ENCODE peak calls at places on chromosomes 6 and 20, in nine cellular contexts. V is astrocyte, U is A673, L is fibroblast of the aortic adventitia, P is WTC11, K is AG09319, I is GM13976, Y is fibroblast of mammary gland, F is pancreas. A is an unnamed sample.

GRCh38 chr6:55913213-55914195 is 38.1 kb upstream of the BMP5 start:
- DNase-seq in V (peak; percentile 23), K (no peak), U (no peak), P (no peak), L (peak; percentile 63), Y (peak; percentile 61), I (peak; percentile 11), F (no peak), A (no peak)

GRCh38 chr20:13765868-13766416 is 18.8 kb downstream of the ESF1 start:
- DNase-seq in I (no peak), P (no peak), V (no peak), Y (no peak), U (no peak), L (no peak), F (no peak), K (no peak), A (no peak)

GRCh38 chr6:134196568-134197301 is 121.2 kb downstream of the SGK1 start:
- DNase-seq in K (no peak), I (peak; percentile 45), V (peak; percentile 67), L (no peak), U (no peak), P (no peak), Y (no peak), F (no peak), A (no peak)

GRCh38 chr6:68008445-68008844 is 626.6 kb upstream of the ADGRB3 start:
- DNase-seq in V (peak; percentile 36), U (no peak), F (no peak), P (no peak), I (peak; percentile 64), K (no peak), Y (peak; percentile 15), L (peak; percentile 27), A (no peak)

GRCh38 chr20:40452758-40453157 is 236.3 kb downstream of the MAFB start:
- DNase-seq in L (no peak), V (no peak), Y (no peak), U (no peak), I (no peak), F (no peak), P (no peak), K (no peak), A (no peak)

GRCh38 chr20:45359069-45359405 is 3.9 kb upstream of the SYS1 start:
- DNase-seq in V (peak; percentile 79), P (no peak), L (no peak), Y (peak; percentile 81), U (no peak), K (no peak), F (no peak), I (no peak), A (no peak)

GRCh38 chr6:465531-466348 is 74.2 kb downstream of the IRF4 start:
- DNase-seq in Y (no peak), U (no peak), L (no peak), P (no peak), F (no peak), V (no peak), K (no peak), I (no peak), A (no peak)

GRCh38 chr6:108119212-108120141 is 44.9 kb upstream of the OSTM1 start:
- DNase-seq in V (no peak), K (no peak), F (peak; percentile 24), I (no peak), P (peak; percentile 69), U (no peak), Y (no peak), L (no peak), A (no peak)

GRCh38 chr6:135267085-135267484 is 86.0 kb downstream of the MYB start:
- DNase-seq in V (no peak), F (no peak), K (no peak), I (no peak), L (no peak), Y (no peak), U (no peak), P (no peak), A (no peak)

GRCh38 chr6:1312444-1313363 is 806 bp downstream of the FOXQ1 start:
- DNase-seq in P (peak; percentile 60), L (no peak), Y (no peak), I (peak; percentile 42), U (peak; percentile 29), F (peak; percentile 53), K (no peak), V (no peak), A (no peak)

GRCh38 chr6:34709386-34709785 is 12.8 kb upstream of the ILRUN start:
- DNase-seq in Y (peak; percentile 83), V (peak; percentile 64), U (no peak), P (no peak), I (no peak), L (peak; percentile 90), K (peak; percentile 60), F (peak; percentile 96), A (peak; percentile 57)

GRCh38 chr6:6494677-6495076 is 93.8 kb upstream of the LY86 start:
- DNase-seq in L (no peak), U (peak; percentile 83), F (no peak), P (peak; percentile 85), I (peak; percentile 71), V (no peak), K (no peak), Y (peak; percentile 5), A (peak; percentile 4)

GRCh38 chr20:32966881-32967781 is 37.1 kb downstream of the SUN5 start:
- DNase-seq in K (no peak), V (no peak), P (peak; percentile 10), Y (no peak), L (no peak), I (peak; percentile 44), F (no peak), U (no peak), A (no peak)

GRCh38 chr6:137349856-137350830 is 131.0 kb upstream of the IFNGR1 start:
- DNase-seq in I (no peak), P (no peak), U (no peak), K (no peak), V (no peak), F (no peak), Y (no peak), L (no peak), A (no peak)

GRCh38 chr6:38773338-38773737 is 58.2 kb downstream of the DNAH8 start:
- DNase-seq in U (peak; percentile 12), I (peak; percentile 37), L (no peak), K (no peak), V (no peak), F (no peak), P (peak; percentile 72), Y (peak; percentile 7), A (no peak)

DNA sequence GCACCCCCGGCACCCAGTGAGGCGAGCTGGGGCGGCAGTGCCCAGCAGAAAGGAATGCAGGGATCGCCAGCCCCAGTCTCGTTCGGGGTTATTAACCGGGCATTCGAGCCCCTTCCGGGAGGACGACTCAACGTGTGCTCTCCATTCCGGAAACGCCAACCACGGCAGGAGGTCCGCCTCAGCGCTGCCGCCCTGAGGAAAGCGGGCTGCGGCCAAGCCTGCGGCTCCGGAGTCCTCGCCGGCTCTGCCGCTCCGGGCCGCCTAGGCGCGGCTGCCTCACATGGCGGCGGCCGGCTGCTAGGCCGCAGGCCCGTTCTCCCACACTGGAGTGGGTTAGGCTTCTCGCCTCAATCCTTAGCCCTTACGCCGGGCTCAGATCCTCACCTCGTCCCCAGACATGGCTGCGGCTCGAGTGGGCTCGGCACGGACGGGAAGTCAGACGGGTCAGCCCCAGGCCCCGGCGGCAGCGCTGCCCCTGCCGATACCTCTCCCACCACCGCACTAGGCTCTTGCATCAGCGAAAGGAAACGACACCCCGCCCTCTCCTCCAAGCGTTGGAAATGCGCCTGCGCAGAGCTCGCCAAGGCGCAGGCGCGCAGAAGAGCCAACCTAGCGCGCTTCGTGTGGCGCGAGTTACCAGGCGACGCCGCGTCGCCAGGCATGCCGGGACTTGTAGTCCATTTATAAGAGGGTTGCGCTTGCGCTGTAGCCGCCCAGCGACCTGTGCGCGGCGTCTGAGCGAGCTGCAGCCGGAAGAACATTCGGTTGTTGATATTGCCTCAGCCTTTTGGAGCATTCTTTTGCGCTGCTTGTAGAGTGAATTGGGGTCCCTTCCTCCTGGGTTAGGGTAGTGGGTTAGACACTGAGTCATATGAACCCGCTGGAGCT is at the start of gene EIF2S2:
- DNase-seq in K (peak; percentile 99), U (peak; percentile 99), I (peak; percentile 98), L (peak; percentile 98), P (peak; percentile 96), F (peak; percentile 97), V (peak; percentile 91), Y (peak; percentile 98), A (peak; percentile 99)
- TF ChIP-seq CTCF in K (no peak), U (no peak), I (no peak), L (no peak), P (no peak), F (no peak), V (no peak), Y (no peak), A (no peak)

GRCh38 chr6:18115356-18115755 is 7.1 kb downstream of the NHLRC1 start:
- DNase-seq in U (no peak), P (no peak), V (peak; percentile 31), Y (no peak), I (no peak), K (no peak), F (no peak), L (no peak), A (no peak)
- TF ChIP-seq CTCF in U (no peak), P (no peak), V (no peak), Y (no peak), I (no peak), K (no peak), F (no peak), L (no peak), A (no peak)

DNA sequence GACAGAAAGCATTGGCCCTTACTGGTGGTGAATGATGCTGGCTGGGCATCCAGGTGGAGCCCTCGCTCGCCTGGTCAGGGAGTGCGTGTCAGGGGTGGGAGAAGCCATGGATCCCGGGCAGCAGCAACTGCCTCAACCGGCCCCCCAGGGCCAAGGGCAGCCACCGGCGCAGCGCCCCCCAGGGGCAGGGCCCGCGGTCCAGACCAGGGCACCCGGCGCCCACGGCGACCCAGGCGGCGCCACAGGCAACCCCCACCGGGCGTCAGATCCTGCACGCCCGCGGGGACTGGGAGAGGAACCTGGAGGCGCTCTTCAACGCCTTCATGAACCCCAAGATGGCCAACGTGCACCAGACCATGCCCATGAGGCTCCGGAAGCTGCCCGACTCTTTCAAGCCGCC is 101.7 kb upstream of the SAMD5 start:
- DNase-seq in K (no peak), F (no peak), V (no peak), I (no peak), U (no peak), Y (no peak), P (no peak), L (no peak), A (no peak)
- TF ChIP-seq CTCF in K (no peak), F (no peak), V (no peak), I (no peak), U (no peak), Y (no peak), P (no peak), L (no peak), A (no peak)

GRCh38 chr20:52003415-52003814 is 188.2 kb downstream of the ZFP64 start:
- DNase-seq in P (no peak), Y (no peak), L (no peak), I (no peak), V (no peak), K (no peak), F (no peak), U (no peak), A (no peak)

GRCh38 chr20:52004720-52005119 is 186.9 kb downstream of the ZFP64 start:
- DNase-seq in V (peak; percentile 34), U (no peak), I (no peak), P (no peak), F (no peak), L (peak; percentile 89), Y (peak; percentile 70), K (peak; percentile 44), A (peak; percentile 79)

GRCh38 chr20:52003976-52004375 is 187.6 kb downstream of the ZFP64 start:
- DNase-seq in K (no peak), Y (no peak), V (no peak), U (peak; percentile 70), L (no peak), I (no peak), P (no peak), F (no peak), A (no peak)

GRCh38 chr20:52001999-52002666 is 189.4 kb downstream of the ZFP64 start:
- DNase-seq in Y (peak; percentile 3), F (no peak), U (peak; percentile 56), I (no peak), P (no peak), K (no peak), V (no peak), L (no peak), A (no peak)
- TF ChIP-seq CTCF in Y (peak; percentile 7), F (no peak), U (peak; percentile 40), I (no peak), P (no peak), K (no peak), V (peak; percentile 28), L (peak; percentile 23), A (peak; percentile 39)

A was measured in AG10803.